ENCODE peak calls at places on chromosomes 1 and 21, in seven cellular contexts. E is K562, V is H1, P is GM12892, O is HepG2, D is GM12878, N is SK-N-SH. Z is an unnamed sample.
A peak's percentile ranks its signal among the peaks of the same experiment; 100 is the strongest.

GRCh38 chr21:31343680-31344480 is at the start of gene TIAM1:
- DNase-seq in D (no peak), N (peak; percentile 64), O (no peak), E (no peak), V (peak; percentile 70), P (no peak), Z (no peak)

GRCh38 chr1:98201640-98202039 is 280.8 kb upstream of the DPYD start:
- DNase-seq in O (no peak), D (no peak), N (no peak), P (no peak), E (no peak), V (no peak), Z (no peak)

GRCh38 chr1:151680391-151680790 is 36.2 kb downstream of the CELF3 start:
- DNase-seq in D (no peak), E (no peak), N (no peak), V (no peak), P (no peak), O (no peak), Z (no peak)

GRCh38 chr1:39632491-39633417 is 6.7 kb downstream of the HEYL start:
- DNase-seq in D (no peak), N (no peak), E (peak; percentile 81), O (no peak), P (no peak), V (peak; percentile 86), Z (no peak)

GRCh38 chr1:163307479-163308171 is 14.1 kb upstream of the NUF2 start:
- DNase-seq in E (no peak), P (no peak), V (no peak), D (no peak), O (no peak), N (no peak), Z (no peak)

GRCh38 chr1:77447669-77448068 is 165.8 kb downstream of the AK5 start:
- DNase-seq in V (no peak), O (peak; percentile 3), E (no peak), D (no peak), P (no peak), N (no peak), Z (no peak)

GRCh38 chr1:151377150-151377884 is 4.8 kb upstream of the SELENBP1 start:
- DNase-seq in E (no peak), P (no peak), O (no peak), V (no peak), N (no peak), D (no peak), Z (no peak)

GRCh38 chr1:38964140-38964548 is 22.5 kb upstream of the RHBDL2 start:
- DNase-seq in O (peak; percentile 38), N (peak; percentile 26), P (no peak), D (no peak), E (no peak), V (no peak), Z (no peak)

GRCh38 chr1:235566092-235566491 is 61.8 kb upstream of the B3GALNT2 start:
- DNase-seq in P (no peak), E (no peak), D (no peak), V (no peak), N (no peak), O (no peak), Z (no peak)

GRCh38 chr1:52523376-52523775 is 29.5 kb downstream of the TUT4 start:
- DNase-seq in P (no peak), O (no peak), D (no peak), N (no peak), V (no peak), E (no peak), Z (no peak)

GRCh38 chr1:204894606-204895005 is 23.9 kb downstream of the NFASC start:
- DNase-seq in P (no peak), D (no peak), E (no peak), V (no peak), N (no peak), O (no peak), Z (no peak)

GRCh38 chr1:26360051-26360806 is 6.3 kb upstream of the CRYBG2 start:
- DNase-seq in P (no peak), O (no peak), E (no peak), V (peak; percentile 86), D (no peak), N (peak; percentile 86), Z (peak; percentile 53)

GRCh38 chr1:79726911-79727310 is 720.4 kb upstream of the ADGRL4 start:
- DNase-seq in N (no peak), V (no peak), D (no peak), E (no peak), P (no peak), O (no peak), Z (no peak)

GRCh38 chr1:154784924-154785531 is 85.1 kb downstream of the KCNN3 start:
- DNase-seq in D (peak; percentile 76), P (peak; percentile 65), N (no peak), V (no peak), E (no peak), O (peak; percentile 25), Z (peak; percentile 73)

GRCh38 chr1:229140018-229140417 is 130.9 kb upstream of the RAB4A start:
- DNase-seq in V (no peak), O (no peak), D (no peak), N (no peak), E (no peak), P (no peak), Z (no peak)

GRCh38 chr1:220189750-220190347 is 82.4 kb downstream of the RAB3GAP2 start:
- DNase-seq in P (no peak), V (no peak), N (peak; percentile 32), D (no peak), O (peak; percentile 16), E (peak; percentile 38), Z (no peak)

GRCh38 chr1:69319287-69319686 is 248.4 kb upstream of the LRRC7 start:
- DNase-seq in O (no peak), D (no peak), E (no peak), P (no peak), V (no peak), N (no peak), Z (no peak)

GRCh38 chr1:44924835-44925464 is 61.4 kb downstream of the EIF2B3 start:
- DNase-seq in V (no peak), O (peak; percentile 48), E (no peak), P (no peak), D (no peak), N (no peak), Z (no peak)

GRCh38 chr1:166910396-166910994 is 34.4 kb upstream of the TADA1 start:
- DNase-seq in O (peak; percentile 80), P (peak; percentile 41), V (peak; percentile 56), N (peak; percentile 71), E (peak; percentile 90), D (peak; percentile 70), Z (peak; percentile 56)

GRCh38 chr1:244330318-244330625 is 121.4 kb downstream of the ADSS2 start:
- DNase-seq in V (no peak), E (no peak), D (no peak), O (no peak), N (no peak), P (no peak), Z (no peak)

GRCh38 chr1:234542211-234542850 is 63.4 kb upstream of the TARBP1 start:
- DNase-seq in O (no peak), E (no peak), D (no peak), N (no peak), P (no peak), V (no peak), Z (no peak)

GRCh38 chr1:111513410-111514020 is 10.1 kb upstream of the ADORA3 start:
- DNase-seq in P (no peak), E (no peak), D (no peak), N (peak; percentile 52), O (peak; percentile 39), V (no peak), Z (no peak)

GRCh38 chr1:21491483-21492170 is 17.6 kb upstream of the ALPL start:
- DNase-seq in O (no peak), D (no peak), P (no peak), V (no peak), E (no peak), N (no peak), Z (no peak)

GRCh38 chr1:118184737-118185082 is 318 bp downstream of the SPAG17 start:
- DNase-seq in N (no peak), E (peak; percentile 25), P (no peak), D (no peak), V (no peak), O (no peak), Z (no peak)

GRCh38 chr1:109198745-109199144 is 15.0 kb upstream of the SARS1 start:
- DNase-seq in E (peak; percentile 15), P (no peak), N (no peak), O (no peak), D (no peak), V (no peak), Z (no peak)

GRCh38 chr1:109199710-109200109 is 14.0 kb upstream of the SARS1 start:
- DNase-seq in D (no peak), P (no peak), N (no peak), E (no peak), V (no peak), O (no peak), Z (no peak)

GRCh38 chr1:109197163-109198042 is 16.3 kb upstream of the SARS1 start:
- DNase-seq in D (no peak), N (no peak), P (no peak), O (peak; percentile 82), E (peak; percentile 81), V (no peak), Z (no peak)

GRCh38 chr1:109201123-109201703 is 12.5 kb upstream of the SARS1 start:
- DNase-seq in E (peak; percentile 92), N (peak; percentile 56), D (no peak), V (peak; percentile 86), P (peak; percentile 43), O (peak; percentile 49), Z (peak; percentile 33)

GRCh38 chr1:109198043-109198695 is 15.5 kb upstream of the SARS1 start:
- DNase-seq in O (no peak), E (peak; percentile 92), P (no peak), N (no peak), V (no peak), D (no peak), Z (no peak)
- TF ChIP-seq TAF1 in O (no peak), E (peak; percentile 12), P (no peak), N (no peak), V (no peak), D (no peak), Z (no peak)

GRCh38 chr1:17606826-17607440 is 67.4 kb downstream of the ARHGEF10L start:
- DNase-seq in O (peak; percentile 62), N (peak; percentile 88), P (peak; percentile 58), D (no peak), V (peak; percentile 94), E (peak; percentile 83), Z (peak; percentile 63)
- TF ChIP-seq TAF1 in O (no peak), N (no peak), P (no peak), D (no peak), V (no peak), E (no peak), Z (no peak)

DNA sequence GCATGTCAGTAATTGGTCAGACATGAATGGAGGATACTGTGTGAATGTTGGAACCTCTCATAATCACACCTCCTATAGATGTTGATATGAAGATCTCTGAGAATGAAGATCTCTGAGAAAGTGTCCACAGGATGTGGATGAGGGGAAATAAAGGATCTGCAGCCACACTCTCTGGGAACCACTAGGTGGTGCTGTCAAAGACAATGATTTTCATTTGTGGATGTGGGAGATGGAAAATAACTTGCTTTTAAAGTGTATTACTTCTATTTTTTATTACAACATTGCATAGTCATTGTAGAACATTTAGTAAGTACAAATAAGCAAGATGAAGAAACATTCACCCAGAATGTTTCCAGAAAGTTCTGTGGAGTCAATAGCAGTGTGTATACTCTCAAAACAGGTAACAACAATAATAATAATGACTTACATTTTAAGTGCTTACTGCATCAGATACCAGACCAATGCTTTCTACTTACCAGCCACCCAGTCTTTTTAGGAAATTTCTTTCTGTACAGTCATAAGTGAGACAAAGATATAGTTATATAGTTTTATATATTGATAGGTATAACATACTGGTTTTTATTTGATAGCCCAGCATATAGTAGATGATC is 128.2 kb downstream of the ATG4C start:
- DNase-seq in N (peak; percentile 18), O (peak; percentile 9), D (no peak), P (no peak), V (no peak), E (peak; percentile 38), Z (no peak)
- TF ChIP-seq TAF1 in N (no peak), O (no peak), D (no peak), P (no peak), V (no peak), E (no peak), Z (no peak)

GRCh38 chr1:42214447-42214871 is 49.9 kb upstream of the GUCA2A start:
- DNase-seq in V (no peak), D (no peak), P (no peak), N (no peak), O (peak; percentile 87), E (no peak), Z (no peak)
- TF ChIP-seq TAF1 in V (no peak), D (no peak), P (no peak), N (no peak), O (no peak), E (no peak), Z (no peak)